ENCODE peak calls at places on chromosomes 3 and 15, in seven cellular contexts. One of them, this sample, is unnamed. For H3K36me3, the result is how much of the 10 kb centered on the place peaks cover.

GRCh38 chr15:34693053-34693744 is 61.6 kb downstream of the GJD2 start:
- DNase-seq in GM23248: peak
- DNase-seq in left ventricle myocardium inferior: no peak
- DNase-seq in psoas muscle: no peak
- DNase-seq in pancreas: no peak
- DNase-seq in left lung: no peak
- DNase-seq in tibial artery: no peak
- DNase-seq in this sample: no peak

GRCh38 chr15:90530250-90531051 is 728 bp downstream of the CRTC3 start:
- DNase-seq in GM23248: peak
- DNase-seq in left ventricle myocardium inferior: peak
- DNase-seq in psoas muscle: peak
- DNase-seq in pancreas: peak
- DNase-seq in left lung: peak
- DNase-seq in tibial artery: peak
- DNase-seq in this sample: peak

GRCh38 chr15:81893182-81893833 is 152.5 kb downstream of the MEX3B start:
- DNase-seq in GM23248: no peak
- DNase-seq in left ventricle myocardium inferior: no peak
- DNase-seq in psoas muscle: no peak
- DNase-seq in pancreas: no peak
- DNase-seq in left lung: no peak
- DNase-seq in tibial artery: no peak
- DNase-seq in this sample: no peak

GRCh38 chr15:77871838-77872371 is 205.6 kb downstream of the TBC1D2B start:
- DNase-seq in GM23248: no peak
- DNase-seq in left ventricle myocardium inferior: no peak
- DNase-seq in psoas muscle: no peak
- DNase-seq in pancreas: no peak
- DNase-seq in left lung: no peak
- DNase-seq in tibial artery: peak
- DNase-seq in this sample: peak

GRCh38 chr3:81742581-81742980 is 18.9 kb downstream of the GBE1 start:
- DNase-seq in GM23248: peak
- DNase-seq in left ventricle myocardium inferior: no peak
- DNase-seq in psoas muscle: no peak
- DNase-seq in pancreas: no peak
- DNase-seq in left lung: no peak
- DNase-seq in tibial artery: no peak
- DNase-seq in this sample: no peak

GRCh38 chr15:93027413-93027812 is 61.6 kb downstream of the RGMA start:
- DNase-seq in GM23248: peak
- DNase-seq in left ventricle myocardium inferior: no peak
- DNase-seq in psoas muscle: no peak
- DNase-seq in pancreas: no peak
- DNase-seq in left lung: no peak
- DNase-seq in tibial artery: peak
- DNase-seq in this sample: no peak

GRCh38 chr15:97902140-97902780 is 58.2 kb upstream of the ARRDC4 start:
- DNase-seq in GM23248: peak
- DNase-seq in left ventricle myocardium inferior: no peak
- DNase-seq in psoas muscle: no peak
- DNase-seq in pancreas: no peak
- DNase-seq in left lung: no peak
- DNase-seq in tibial artery: no peak
- DNase-seq in this sample: no peak

GRCh38 chr3:8835385-8835784 is 66.0 kb upstream of the OXTR start:
- DNase-seq in GM23248: no peak
- DNase-seq in left ventricle myocardium inferior: no peak
- DNase-seq in psoas muscle: no peak
- DNase-seq in pancreas: no peak
- DNase-seq in left lung: no peak
- DNase-seq in tibial artery: no peak
- DNase-seq in this sample: no peak

GRCh38 chr15:85750319-85750806 is 44.4 kb downstream of the KLHL25 start:
- DNase-seq in GM23248: peak
- DNase-seq in left ventricle myocardium inferior: peak
- DNase-seq in psoas muscle: peak
- DNase-seq in pancreas: no peak
- DNase-seq in left lung: peak
- DNase-seq in tibial artery: peak
- DNase-seq in this sample: no peak

GRCh38 chr3:49017978-49018706 is at the start of gene DALRD3:
- DNase-seq in GM23248: peak
- DNase-seq in left ventricle myocardium inferior: peak
- DNase-seq in psoas muscle: peak
- DNase-seq in pancreas: peak
- DNase-seq in left lung: peak
- DNase-seq in tibial artery: peak
- DNase-seq in this sample: peak

GRCh38 chr3:113210608-113211369 is 568 bp upstream of the BOC start:
- DNase-seq in GM23248: peak
- DNase-seq in left ventricle myocardium inferior: no peak
- DNase-seq in psoas muscle: no peak
- DNase-seq in pancreas: no peak
- DNase-seq in left lung: no peak
- DNase-seq in tibial artery: no peak
- DNase-seq in this sample: no peak

GRCh38 chr3:88828466-88828865 is 279.0 kb upstream of the EPHA3 start:
- DNase-seq in GM23248: no peak
- DNase-seq in left ventricle myocardium inferior: no peak
- DNase-seq in psoas muscle: no peak
- DNase-seq in pancreas: no peak
- DNase-seq in left lung: no peak
- DNase-seq in tibial artery: no peak
- DNase-seq in this sample: no peak

GRCh38 chr3:42688016-42688415 is 2.7 kb downstream of the KLHL40 start:
- DNase-seq in GM23248: no peak
- DNase-seq in left ventricle myocardium inferior: peak
- DNase-seq in psoas muscle: no peak
- DNase-seq in pancreas: peak
- DNase-seq in left lung: no peak
- DNase-seq in tibial artery: peak
- DNase-seq in this sample: peak

GRCh38 chr3:76566904-76567303 is 473.0 kb upstream of the ROBO2 start:
- DNase-seq in GM23248: no peak
- DNase-seq in left ventricle myocardium inferior: no peak
- DNase-seq in psoas muscle: no peak
- DNase-seq in pancreas: no peak
- DNase-seq in left lung: no peak
- DNase-seq in tibial artery: no peak
- DNase-seq in this sample: no peak

GRCh38 chr3:90080988-90081387 is 973.6 kb downstream of the EPHA3 start:
- DNase-seq in GM23248: no peak
- DNase-seq in left ventricle myocardium inferior: no peak
- DNase-seq in psoas muscle: no peak
- DNase-seq in pancreas: no peak
- DNase-seq in left lung: no peak
- DNase-seq in tibial artery: no peak
- DNase-seq in this sample: no peak

GRCh38 chr3:188772886-188773285 is 398.9 kb upstream of the TPRG1 start:
- DNase-seq in GM23248: peak
- DNase-seq in left ventricle myocardium inferior: no peak
- DNase-seq in psoas muscle: no peak
- DNase-seq in pancreas: peak
- DNase-seq in left lung: no peak
- DNase-seq in tibial artery: no peak
- DNase-seq in this sample: no peak

GRCh38 chr3:176041812-176042211 is 1155.5 kb downstream of the TBL1XR1 start:
- DNase-seq in GM23248: peak
- DNase-seq in left ventricle myocardium inferior: no peak
- DNase-seq in psoas muscle: no peak
- DNase-seq in pancreas: no peak
- DNase-seq in left lung: no peak
- DNase-seq in tibial artery: no peak
- DNase-seq in this sample: no peak

GRCh38 chr15:84748274-84749110 is at the start of gene ZNF592:
- DNase-seq in GM23248: peak
- DNase-seq in left ventricle myocardium inferior: peak
- DNase-seq in psoas muscle: peak
- DNase-seq in pancreas: peak
- DNase-seq in left lung: peak
- DNase-seq in tibial artery: peak
- DNase-seq in this sample: peak

GRCh38 chr3:105397974-105398373 is 31.3 kb downstream of the ALCAM start:
- DNase-seq in GM23248: no peak
- DNase-seq in left ventricle myocardium inferior: no peak
- DNase-seq in psoas muscle: no peak
- DNase-seq in pancreas: no peak
- DNase-seq in left lung: no peak
- DNase-seq in tibial artery: no peak
- DNase-seq in this sample: no peak

GRCh38 chr3:192090586-192090985 is 629.6 kb downstream of the PYDC2 start:
- DNase-seq in GM23248: no peak
- DNase-seq in left ventricle myocardium inferior: no peak
- DNase-seq in psoas muscle: no peak
- DNase-seq in pancreas: no peak
- DNase-seq in left lung: no peak
- DNase-seq in tibial artery: no peak
- DNase-seq in this sample: no peak

GRCh38 chr15:85554852-85555521 is 174.6 kb downstream of the AKAP13 start:
- DNase-seq in GM23248: no peak
- DNase-seq in left ventricle myocardium inferior: no peak
- DNase-seq in psoas muscle: no peak
- DNase-seq in pancreas: no peak
- DNase-seq in left lung: no peak
- DNase-seq in tibial artery: no peak
- DNase-seq in this sample: no peak

GRCh38 chr3:169390741-169391300 is 272.7 kb downstream of the MECOM start:
- DNase-seq in GM23248: no peak
- DNase-seq in left ventricle myocardium inferior: no peak
- DNase-seq in psoas muscle: no peak
- DNase-seq in pancreas: no peak
- DNase-seq in left lung: no peak
- DNase-seq in tibial artery: no peak
- DNase-seq in this sample: no peak

GRCh38 chr15:51006336-51006985 is 88.2 kb downstream of the TNFAIP8L3 start:
- DNase-seq in GM23248: no peak
- DNase-seq in left ventricle myocardium inferior: no peak
- DNase-seq in psoas muscle: no peak
- DNase-seq in pancreas: no peak
- DNase-seq in left lung: no peak
- DNase-seq in tibial artery: no peak
- DNase-seq in this sample: no peak

GRCh38 chr15:66703540-66703941 is 1.5 kb downstream of the SMAD6 start:
- DNase-seq in GM23248: peak
- DNase-seq in left ventricle myocardium inferior: peak
- DNase-seq in psoas muscle: peak
- DNase-seq in pancreas: peak
- DNase-seq in left lung: peak
- DNase-seq in tibial artery: no peak
- DNase-seq in this sample: peak

GRCh38 chr3:20682573-20682972 is 496.6 kb upstream of the SGO1 start:
- DNase-seq in GM23248: no peak
- DNase-seq in left ventricle myocardium inferior: no peak
- DNase-seq in psoas muscle: no peak
- DNase-seq in pancreas: no peak
- DNase-seq in left lung: no peak
- DNase-seq in tibial artery: no peak
- DNase-seq in this sample: no peak

GRCh38 chr15:81301815-81302399 is 22.0 kb downstream of the STARD5 start:
- DNase-seq in GM23248: no peak
- DNase-seq in left ventricle myocardium inferior: no peak
- DNase-seq in psoas muscle: no peak
- DNase-seq in pancreas: no peak
- DNase-seq in left lung: peak
- DNase-seq in tibial artery: peak
- DNase-seq in this sample: peak

GRCh38 chr15:95407534-95407933 is 923.0 kb upstream of the NR2F2 start:
- DNase-seq in GM23248: no peak
- DNase-seq in left ventricle myocardium inferior: no peak
- DNase-seq in psoas muscle: no peak
- DNase-seq in pancreas: no peak
- DNase-seq in left lung: no peak
- DNase-seq in tibial artery: no peak
- DNase-seq in this sample: no peak

GRCh38 chr3:11283126-11283478 is 10.9 kb downstream of the ATG7 start:
- DNase-seq in GM23248: no peak
- DNase-seq in left ventricle myocardium inferior: no peak
- DNase-seq in psoas muscle: no peak
- DNase-seq in pancreas: no peak
- DNase-seq in left lung: no peak
- DNase-seq in tibial artery: no peak
- DNase-seq in this sample: no peak
- H3K36me3 ChIP-seq in GM23248: under half
- H3K36me3 ChIP-seq in left ventricle myocardium inferior: under half
- H3K36me3 ChIP-seq in psoas muscle: under half
- H3K36me3 ChIP-seq in pancreas: under half
- H3K36me3 ChIP-seq in left lung: half or more
- H3K36me3 ChIP-seq in tibial artery: under half
- H3K36me3 ChIP-seq in this sample: under half

GRCh38 chr3:30676424-30677346 is 70.3 kb downstream of the TGFBR2 start:
- DNase-seq in GM23248: no peak
- DNase-seq in left ventricle myocardium inferior: no peak
- DNase-seq in psoas muscle: no peak
- DNase-seq in pancreas: no peak
- DNase-seq in left lung: no peak
- DNase-seq in tibial artery: no peak
- DNase-seq in this sample: no peak
- H3K36me3 ChIP-seq in GM23248: half or more
- H3K36me3 ChIP-seq in left ventricle myocardium inferior: half or more
- H3K36me3 ChIP-seq in psoas muscle: half or more
- H3K36me3 ChIP-seq in pancreas: half or more
- H3K36me3 ChIP-seq in left lung: half or more
- H3K36me3 ChIP-seq in tibial artery: half or more
- H3K36me3 ChIP-seq in this sample: half or more

GRCh38 chr15:25089577-25089976 is 134.8 kb downstream of the SNRPN start:
- DNase-seq in GM23248: no peak
- DNase-seq in left ventricle myocardium inferior: no peak
- DNase-seq in psoas muscle: no peak
- DNase-seq in pancreas: no peak
- DNase-seq in left lung: no peak
- DNase-seq in tibial artery: peak
- DNase-seq in this sample: no peak
- H3K36me3 ChIP-seq in GM23248: under half
- H3K36me3 ChIP-seq in left ventricle myocardium inferior: half or more
- H3K36me3 ChIP-seq in psoas muscle: half or more
- H3K36me3 ChIP-seq in pancreas: half or more
- H3K36me3 ChIP-seq in left lung: half or more
- H3K36me3 ChIP-seq in tibial artery: half or more
- H3K36me3 ChIP-seq in this sample: half or more

DNA sequence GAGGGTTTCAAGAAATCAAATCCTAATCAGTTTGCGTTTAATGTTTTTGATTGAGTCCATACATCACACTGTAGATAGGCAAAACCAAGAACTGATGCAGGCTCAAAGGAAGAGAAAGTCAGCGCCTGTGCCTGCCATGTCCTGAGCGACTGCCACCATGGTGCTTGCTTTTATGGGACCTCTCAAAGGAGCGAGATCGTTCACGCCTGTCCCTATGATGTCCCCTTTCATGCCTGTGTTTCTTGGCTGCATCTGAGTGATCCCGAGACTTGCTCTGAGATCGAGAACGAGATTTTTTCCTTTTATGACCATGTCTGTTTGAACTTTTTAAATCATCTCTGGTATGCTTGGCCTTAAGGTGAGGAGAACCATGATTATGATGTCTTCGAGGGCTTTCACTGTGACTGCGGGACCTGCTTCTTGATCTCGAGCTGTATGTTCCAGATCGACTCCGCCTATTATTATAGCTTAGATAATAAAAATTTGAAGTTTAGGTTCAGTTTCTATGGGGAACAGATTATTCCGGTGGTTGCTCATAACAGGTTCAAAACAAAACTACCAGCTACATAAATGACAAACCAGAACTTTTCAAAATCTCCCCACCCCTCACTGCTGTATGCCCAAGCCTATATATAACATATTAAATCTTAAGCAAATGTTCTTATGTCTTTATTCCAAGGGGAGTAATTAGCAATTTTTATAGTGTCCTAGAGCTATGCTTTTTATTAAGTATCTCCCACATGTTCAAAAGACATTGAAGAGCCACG is 11.6 kb downstream of the CCNL1 start:
- DNase-seq in GM23248: no peak
- DNase-seq in left ventricle myocardium inferior: no peak
- DNase-seq in psoas muscle: no peak
- DNase-seq in pancreas: no peak
- DNase-seq in left lung: no peak
- DNase-seq in tibial artery: no peak
- DNase-seq in this sample: no peak
- H3K36me3 ChIP-seq in GM23248: half or more
- H3K36me3 ChIP-seq in left ventricle myocardium inferior: half or more
- H3K36me3 ChIP-seq in psoas muscle: half or more
- H3K36me3 ChIP-seq in pancreas: half or more
- H3K36me3 ChIP-seq in left lung: half or more
- H3K36me3 ChIP-seq in tibial artery: half or more
- H3K36me3 ChIP-seq in this sample: half or more